ENCODE peak calls at places on chromosomes 11 and 22, in nine cellular contexts. Q is GM23338; R is effector memory CD4-positive, alpha-beta T cell; E is T-helper 2 cell; B is stimulated activated CD4-positive, alpha-beta T cell treated with anti-CD3 and anti-CD28 coated beads, Interleukin-1b, Interleukin-23, amount 100 ng/mL, for 1 hour; C is C1 segment of cervical spinal cord; Y is upper lobe of left lung; Z is neural crest cell; J is fibroblast of the conjunctiva. K is an unnamed sample.

GRCh38 chr11:30468881-30469280 is 117.3 kb downstream of the MPPED2 start:
- DNase-seq in Z (no peak), Y (no peak), B (no peak), E (no peak), C (no peak), R (no peak), J (no peak), Q (no peak), K (no peak)

GRCh38 chr11:129590753-129591475 is 215.3 kb downstream of the BARX2 start:
- DNase-seq in B (no peak), J (no peak), Q (no peak), Z (no peak), C (no peak), E (no peak), Y (no peak), R (no peak), K (no peak)

GRCh38 chr22:41574847-41575381 is 14.1 kb downstream of the CSDC2 start:
- DNase-seq in C (peak), Z (no peak), B (no peak), Y (peak), Q (no peak), R (no peak), J (no peak), E (no peak), K (no peak)

GRCh38 chr22:46055176-46055850 is 78.4 kb upstream of the WNT7B start:
- DNase-seq in B (no peak), E (no peak), R (no peak), Y (peak), C (no peak), J (no peak), Q (no peak), Z (no peak), K (no peak)

GRCh38 chr11:131591051-131591461 is 220.6 kb downstream of the NTM start:
- DNase-seq in E (no peak), Y (no peak), J (no peak), C (no peak), B (no peak), R (no peak), Q (peak), Z (no peak), K (no peak)

GRCh38 chr11:25902476-25902875 is 429.5 kb upstream of the ANO3 start:
- DNase-seq in J (no peak), E (no peak), C (no peak), Z (no peak), Q (no peak), B (no peak), R (no peak), Y (no peak), K (no peak)

GRCh38 chr11:66268953-66269906 is 791 bp downstream of the RAB1B start:
- DNase-seq in C (peak), R (no peak), E (no peak), J (no peak), Z (no peak), Q (peak), Y (no peak), B (no peak), K (no peak)

GRCh38 chr11:2263724-2264360 is 6.5 kb downstream of the ASCL2 start:
- DNase-seq in B (no peak), C (no peak), Y (no peak), E (no peak), J (no peak), Z (no peak), Q (no peak), R (no peak), K (no peak)

GRCh38 chr11:107257660-107258059 is 200.0 kb downstream of the CWF19L2 start:
- DNase-seq in C (no peak), B (no peak), J (no peak), Z (no peak), E (no peak), R (no peak), Y (no peak), Q (no peak), K (no peak)

GRCh38 chr22:22720724-22721261 is 76.4 kb downstream of the GGTLC2 start:
- DNase-seq in Q (no peak), B (no peak), E (no peak), Z (no peak), Y (peak), R (no peak), J (no peak), C (peak), K (no peak)

GRCh38 chr22:19554834-19555404 is 30.7 kb upstream of the CLDN5 start:
- DNase-seq in Q (peak), J (no peak), Z (no peak), E (no peak), Y (peak), C (no peak), B (no peak), R (no peak), K (no peak)

GRCh38 chr11:65851083-65851579 is 6.8 kb downstream of the CFL1 start:
- DNase-seq in Y (no peak), Z (peak), R (no peak), J (no peak), E (no peak), C (no peak), B (no peak), Q (peak), K (no peak)

GRCh38 chr11:75249704-75250103 is 9.1 kb downstream of the TPBGL start:
- DNase-seq in C (no peak), Z (no peak), R (no peak), E (no peak), B (no peak), Q (no peak), Y (peak), J (no peak), K (no peak)

K was measured in T follicular helper cell.